ENCODE peak calls at places on chromosomes 2 and 18, in nine cellular contexts. One of them, this sample, is unnamed.

GRCh38 chr2:96963316-96963715 is 23.1 kb downstream of the FAM178B start:
- DNase-seq in ovary: no peak
- DNase-seq in A549: no peak
- DNase-seq in stomach: no peak
- DNase-seq in tibial nerve: no peak
- DNase-seq in SK-N-SH: no peak
- DNase-seq in K562: no peak
- DNase-seq in sigmoid colon: no peak
- DNase-seq in HepG2: no peak
- DNase-seq in this sample: no peak

GRCh38 chr18:25253779-25254178 is 98.2 kb downstream of the ZNF521 start:
- DNase-seq in ovary: no peak
- DNase-seq in A549: no peak
- DNase-seq in stomach: no peak
- DNase-seq in tibial nerve: no peak
- DNase-seq in SK-N-SH: no peak
- DNase-seq in K562: no peak
- DNase-seq in sigmoid colon: no peak
- DNase-seq in HepG2: no peak
- DNase-seq in this sample: no peak

GRCh38 chr18:9066817-9067306 is 35.6 kb upstream of the NDUFV2 start:
- DNase-seq in ovary: no peak
- DNase-seq in A549: no peak
- DNase-seq in stomach: no peak
- DNase-seq in tibial nerve: no peak
- DNase-seq in SK-N-SH: no peak
- DNase-seq in K562: peak; percentile 32
- DNase-seq in sigmoid colon: no peak
- DNase-seq in HepG2: no peak
- DNase-seq in this sample: peak; percentile 69

GRCh38 chr18:45954070-45954712 is 12.9 kb downstream of the EPG5 start:
- DNase-seq in ovary: no peak
- DNase-seq in A549: no peak
- DNase-seq in stomach: no peak
- DNase-seq in tibial nerve: no peak
- DNase-seq in SK-N-SH: no peak
- DNase-seq in K562: no peak
- DNase-seq in sigmoid colon: no peak
- DNase-seq in HepG2: no peak
- DNase-seq in this sample: no peak

GRCh38 chr2:108938069-108938710 is 50.8 kb downstream of the EDAR start:
- DNase-seq in ovary: no peak
- DNase-seq in A549: no peak
- DNase-seq in stomach: no peak
- DNase-seq in tibial nerve: no peak
- DNase-seq in SK-N-SH: no peak
- DNase-seq in K562: no peak
- DNase-seq in sigmoid colon: no peak
- DNase-seq in HepG2: no peak
- DNase-seq in this sample: no peak

GRCh38 chr2:10906926-10907479 is 4.7 kb upstream of the KCNF1 start:
- DNase-seq in ovary: no peak
- DNase-seq in A549: no peak
- DNase-seq in stomach: no peak
- DNase-seq in tibial nerve: no peak
- DNase-seq in SK-N-SH: no peak
- DNase-seq in K562: no peak
- DNase-seq in sigmoid colon: no peak
- DNase-seq in HepG2: no peak
- DNase-seq in this sample: no peak

GRCh38 chr2:83665894-83666293 is 793.2 kb downstream of the SUCLG1 start:
- DNase-seq in ovary: no peak
- DNase-seq in A549: peak; percentile 0
- DNase-seq in stomach: no peak
- DNase-seq in tibial nerve: no peak
- DNase-seq in SK-N-SH: no peak
- DNase-seq in K562: no peak
- DNase-seq in sigmoid colon: no peak
- DNase-seq in HepG2: peak; percentile 18
- DNase-seq in this sample: no peak

GRCh38 chr2:56410140-56410539 is 226.3 kb downstream of the CCDC85A start:
- DNase-seq in ovary: no peak
- DNase-seq in A549: no peak
- DNase-seq in stomach: no peak
- DNase-seq in tibial nerve: no peak
- DNase-seq in SK-N-SH: no peak
- DNase-seq in K562: no peak
- DNase-seq in sigmoid colon: no peak
- DNase-seq in HepG2: no peak
- DNase-seq in this sample: no peak

GRCh38 chr2:143261986-143262784 is 133.0 kb downstream of the ARHGAP15 start:
- DNase-seq in ovary: no peak
- DNase-seq in A549: no peak
- DNase-seq in stomach: no peak
- DNase-seq in tibial nerve: no peak
- DNase-seq in SK-N-SH: no peak
- DNase-seq in K562: no peak
- DNase-seq in sigmoid colon: no peak
- DNase-seq in HepG2: no peak
- DNase-seq in this sample: peak; percentile 14

GRCh38 chr2:26284132-26284531 is 39.4 kb downstream of the HADHB start:
- DNase-seq in ovary: no peak
- DNase-seq in A549: no peak
- DNase-seq in stomach: no peak
- DNase-seq in tibial nerve: no peak
- DNase-seq in SK-N-SH: no peak
- DNase-seq in K562: no peak
- DNase-seq in sigmoid colon: no peak
- DNase-seq in HepG2: no peak
- DNase-seq in this sample: no peak

GRCh38 chr18:26487437-26487836 is 60.9 kb downstream of the KCTD1 start:
- DNase-seq in ovary: no peak
- DNase-seq in A549: peak; percentile 51
- DNase-seq in stomach: peak; percentile 49
- DNase-seq in tibial nerve: no peak
- DNase-seq in SK-N-SH: no peak
- DNase-seq in K562: no peak
- DNase-seq in sigmoid colon: no peak
- DNase-seq in HepG2: peak; percentile 63
- DNase-seq in this sample: no peak

GRCh38 chr18:6547476-6547875 is 132.8 kb upstream of the L3MBTL4 start:
- DNase-seq in ovary: no peak
- DNase-seq in A549: no peak
- DNase-seq in stomach: no peak
- DNase-seq in tibial nerve: no peak
- DNase-seq in SK-N-SH: no peak
- DNase-seq in K562: no peak
- DNase-seq in sigmoid colon: no peak
- DNase-seq in HepG2: no peak
- DNase-seq in this sample: no peak

GRCh38 chr18:45920367-45920766 is 46.8 kb downstream of the EPG5 start:
- DNase-seq in ovary: peak; percentile 70
- DNase-seq in A549: no peak
- DNase-seq in stomach: peak; percentile 84
- DNase-seq in tibial nerve: peak; percentile 56
- DNase-seq in SK-N-SH: peak; percentile 68
- DNase-seq in K562: no peak
- DNase-seq in sigmoid colon: peak; percentile 88
- DNase-seq in HepG2: no peak
- DNase-seq in this sample: peak; percentile 60

GRCh38 chr2:109270758-109271305 is 141.8 kb downstream of the SH3RF3 start:
- DNase-seq in ovary: no peak
- DNase-seq in A549: no peak
- DNase-seq in stomach: peak; percentile 56
- DNase-seq in tibial nerve: no peak
- DNase-seq in SK-N-SH: no peak
- DNase-seq in K562: no peak
- DNase-seq in sigmoid colon: no peak
- DNase-seq in HepG2: no peak
- DNase-seq in this sample: peak; percentile 56

GRCh38 chr2:196335238-196335637 is 163.9 kb upstream of the STK17B start:
- DNase-seq in ovary: no peak
- DNase-seq in A549: peak; percentile 38
- DNase-seq in stomach: no peak
- DNase-seq in tibial nerve: no peak
- DNase-seq in SK-N-SH: no peak
- DNase-seq in K562: no peak
- DNase-seq in sigmoid colon: no peak
- DNase-seq in HepG2: no peak
- DNase-seq in this sample: no peak

GRCh38 chr2:117359266-117359970 is 455.1 kb upstream of the DDX18 start:
- DNase-seq in ovary: no peak
- DNase-seq in A549: no peak
- DNase-seq in stomach: no peak
- DNase-seq in tibial nerve: no peak
- DNase-seq in SK-N-SH: no peak
- DNase-seq in K562: no peak
- DNase-seq in sigmoid colon: no peak
- DNase-seq in HepG2: no peak
- DNase-seq in this sample: no peak

GRCh38 chr2:49123600-49123999 is 30.7 kb downstream of the FSHR start:
- DNase-seq in ovary: no peak
- DNase-seq in A549: no peak
- DNase-seq in stomach: no peak
- DNase-seq in tibial nerve: no peak
- DNase-seq in SK-N-SH: no peak
- DNase-seq in K562: no peak
- DNase-seq in sigmoid colon: no peak
- DNase-seq in HepG2: no peak
- DNase-seq in this sample: no peak

GRCh38 chr2:41488854-41489253 is 559.0 kb upstream of the PKDCC start:
- DNase-seq in ovary: no peak
- DNase-seq in A549: no peak
- DNase-seq in stomach: no peak
- DNase-seq in tibial nerve: no peak
- DNase-seq in SK-N-SH: no peak
- DNase-seq in K562: no peak
- DNase-seq in sigmoid colon: no peak
- DNase-seq in HepG2: no peak
- DNase-seq in this sample: no peak

GRCh38 chr2:41495050-41495449 is 552.8 kb upstream of the PKDCC start:
- DNase-seq in ovary: no peak
- DNase-seq in A549: no peak
- DNase-seq in stomach: no peak
- DNase-seq in tibial nerve: no peak
- DNase-seq in SK-N-SH: no peak
- DNase-seq in K562: peak; percentile 7
- DNase-seq in sigmoid colon: no peak
- DNase-seq in HepG2: no peak
- DNase-seq in this sample: no peak

GRCh38 chr2:41489638-41490037 is 558.2 kb upstream of the PKDCC start:
- DNase-seq in ovary: no peak
- DNase-seq in A549: no peak
- DNase-seq in stomach: no peak
- DNase-seq in tibial nerve: no peak
- DNase-seq in SK-N-SH: no peak
- DNase-seq in K562: no peak
- DNase-seq in sigmoid colon: no peak
- DNase-seq in HepG2: no peak
- DNase-seq in this sample: no peak
- TF ChIP-seq EP300 in ovary: no peak
- TF ChIP-seq EP300 in A549: no peak
- TF ChIP-seq EP300 in stomach: no peak
- TF ChIP-seq EP300 in tibial nerve: no peak
- TF ChIP-seq EP300 in SK-N-SH: no peak
- TF ChIP-seq EP300 in K562: no peak
- TF ChIP-seq EP300 in sigmoid colon: no peak
- TF ChIP-seq EP300 in HepG2: no peak
- TF ChIP-seq EP300 in this sample: no peak

DNA sequence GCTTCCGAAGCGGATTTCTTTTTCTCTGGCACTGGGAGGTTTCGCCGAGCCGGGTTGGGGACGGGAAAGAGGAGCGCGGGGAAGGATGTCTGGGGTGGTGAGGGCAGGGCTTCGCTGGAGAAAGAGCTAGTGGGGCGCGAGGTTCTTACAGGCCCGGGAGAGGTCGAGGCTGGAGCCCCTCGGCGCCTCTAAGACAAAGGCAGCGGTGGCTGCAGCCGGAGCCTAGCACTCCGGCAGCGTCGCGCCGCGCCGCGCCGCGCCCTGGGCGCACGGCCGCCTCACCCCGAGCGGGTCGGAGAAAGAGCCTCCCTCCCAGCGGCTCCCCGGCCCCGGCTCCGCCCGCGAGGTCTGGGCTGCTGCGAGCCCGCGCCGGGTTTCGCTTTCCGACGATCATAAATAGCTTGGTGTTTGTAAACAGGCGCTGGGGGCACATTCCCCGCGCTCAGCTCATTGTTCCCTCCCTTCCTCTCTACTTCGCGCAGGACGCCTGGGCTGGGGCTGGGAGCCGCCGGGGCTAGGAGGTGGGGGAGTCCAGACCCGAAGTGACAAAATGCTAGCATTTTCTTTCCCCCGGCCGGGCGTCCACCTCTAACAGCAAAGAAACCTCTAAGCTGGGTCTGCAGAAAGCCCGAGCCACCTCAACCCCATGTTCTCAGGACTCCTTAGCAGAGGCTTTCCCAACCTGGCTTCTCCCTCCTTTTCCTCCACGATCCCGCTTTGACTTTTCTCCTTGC is 813 bp upstream of the MEIS1 start:
- DNase-seq in ovary: peak; percentile 70
- DNase-seq in A549: peak; percentile 60
- DNase-seq in stomach: peak; percentile 69
- DNase-seq in tibial nerve: no peak
- DNase-seq in SK-N-SH: peak; percentile 73
- DNase-seq in K562: peak; percentile 43
- DNase-seq in sigmoid colon: peak; percentile 88
- DNase-seq in HepG2: peak; percentile 33
- DNase-seq in this sample: peak; percentile 53
- TF ChIP-seq EP300 in ovary: no peak
- TF ChIP-seq EP300 in A549: no peak
- TF ChIP-seq EP300 in stomach: no peak
- TF ChIP-seq EP300 in tibial nerve: no peak
- TF ChIP-seq EP300 in SK-N-SH: no peak
- TF ChIP-seq EP300 in K562: no peak
- TF ChIP-seq EP300 in sigmoid colon: no peak
- TF ChIP-seq EP300 in HepG2: no peak
- TF ChIP-seq EP300 in this sample: no peak

DNA sequence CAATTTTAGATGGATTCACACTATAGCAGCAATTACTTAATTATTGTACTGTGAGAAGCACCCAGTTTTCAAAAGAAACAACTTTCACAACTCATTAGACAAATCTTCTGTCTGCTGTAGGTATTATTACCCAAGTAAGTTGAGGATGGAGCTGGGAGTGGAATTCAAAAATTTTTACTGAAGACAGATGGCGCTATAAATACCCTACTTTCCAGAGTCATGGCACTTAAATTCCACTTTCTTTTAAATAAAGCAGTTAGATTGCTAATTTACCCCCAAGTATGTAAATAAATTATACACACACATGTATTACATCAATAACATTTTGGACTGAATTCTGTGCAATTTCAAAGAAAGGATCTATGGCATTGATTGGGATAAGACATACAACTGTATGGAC is 166.8 kb downstream of the FTCDNL1 start:
- DNase-seq in ovary: no peak
- DNase-seq in A549: no peak
- DNase-seq in stomach: no peak
- DNase-seq in tibial nerve: no peak
- DNase-seq in SK-N-SH: no peak
- DNase-seq in K562: no peak
- DNase-seq in sigmoid colon: no peak
- DNase-seq in HepG2: no peak
- DNase-seq in this sample: no peak
- TF ChIP-seq EP300 in ovary: no peak
- TF ChIP-seq EP300 in A549: no peak
- TF ChIP-seq EP300 in stomach: no peak
- TF ChIP-seq EP300 in tibial nerve: no peak
- TF ChIP-seq EP300 in SK-N-SH: no peak
- TF ChIP-seq EP300 in K562: no peak
- TF ChIP-seq EP300 in sigmoid colon: no peak
- TF ChIP-seq EP300 in HepG2: no peak
- TF ChIP-seq EP300 in this sample: no peak

GRCh38 chr2:193537531-193537930 is 1342.8 kb upstream of the TMEFF2 start:
- DNase-seq in ovary: no peak
- DNase-seq in A549: no peak
- DNase-seq in stomach: no peak
- DNase-seq in tibial nerve: no peak
- DNase-seq in SK-N-SH: no peak
- DNase-seq in K562: no peak
- DNase-seq in sigmoid colon: no peak
- DNase-seq in HepG2: no peak
- DNase-seq in this sample: no peak
- TF ChIP-seq EP300 in ovary: no peak
- TF ChIP-seq EP300 in A549: no peak
- TF ChIP-seq EP300 in stomach: no peak
- TF ChIP-seq EP300 in tibial nerve: no peak
- TF ChIP-seq EP300 in SK-N-SH: no peak
- TF ChIP-seq EP300 in K562: no peak
- TF ChIP-seq EP300 in sigmoid colon: no peak
- TF ChIP-seq EP300 in HepG2: no peak
- TF ChIP-seq EP300 in this sample: no peak